ENCODE peak calls at places on chromosomes 16 and 17, in eight cellular contexts. H, P, I, F, W, B, X and Z are unnamed samples.

GRCh38 chr17:55783684-55784245 is 32.9 kb downstream of the PCTP start:
- DNase-seq in I (no peak), H (peak; percentile 83), P (peak; percentile 46), F (no peak), X (peak; percentile 48), B (peak; percentile 35), W (no peak), Z (peak; percentile 96)

GRCh38 chr17:59353936-59354755 is 22.7 kb downstream of the YPEL2 start:
- DNase-seq in I (no peak), H (no peak), W (no peak), P (no peak), B (no peak), F (no peak), X (no peak), Z (no peak)

GRCh38 chr17:82327289-82327688 is 6.3 kb downstream of the SECTM1 start:
- DNase-seq in I (no peak), X (no peak), W (no peak), F (no peak), P (no peak), B (no peak), H (no peak), Z (no peak)

GRCh38 chr17:49455226-49455968 is 39.7 kb upstream of the NGFR start:
- DNase-seq in F (no peak), W (no peak), I (no peak), H (no peak), P (no peak), B (no peak), X (no peak), Z (no peak)

GRCh38 chr17:37756060-37756459 is 11.2 kb upstream of the HNF1B start:
- DNase-seq in P (no peak), H (no peak), B (no peak), F (no peak), I (no peak), W (no peak), X (no peak), Z (no peak)

GRCh38 chr16:68790944-68791343 is 52.4 kb upstream of the TANGO6 start:
- DNase-seq in P (no peak), X (no peak), W (no peak), B (no peak), H (no peak), I (no peak), F (no peak), Z (no peak)

GRCh38 chr16:72862090-72862489 is 185.8 kb downstream of the ZFHX3 start:
- DNase-seq in B (no peak), I (no peak), H (no peak), P (no peak), X (no peak), F (no peak), W (no peak), Z (no peak)

GRCh38 chr16:25126820-25127232 is 15.3 kb downstream of the LCMT1 start:
- DNase-seq in H (no peak), F (no peak), X (no peak), B (peak; percentile 48), W (peak; percentile 91), I (no peak), P (peak; percentile 76), Z (no peak)

GRCh38 chr17:57589151-57590034 is 155.7 kb downstream of the CCDC182 start:
- DNase-seq in W (no peak), B (no peak), H (no peak), X (no peak), I (no peak), P (no peak), F (no peak), Z (no peak)

GRCh38 chr17:68707032-68707431 is 105.9 kb upstream of the FAM20A start:
- DNase-seq in P (no peak), F (no peak), W (peak; percentile 56), H (no peak), I (no peak), B (no peak), X (no peak), Z (no peak)

GRCh38 chr16:68000450-68000849 is 1.2 kb upstream of the DPEP2 start:
- DNase-seq in W (no peak), I (no peak), H (no peak), X (no peak), P (no peak), F (no peak), B (no peak), Z (no peak)

GRCh38 chr17:68600881-68601564 is at the start of gene FAM20A:
- DNase-seq in I (no peak), W (no peak), H (peak; percentile 62), P (peak; percentile 13), X (no peak), F (peak; percentile 96), B (peak; percentile 76), Z (peak; percentile 87)

GRCh38 chr16:22625948-22626347 is 115.3 kb downstream of the NPIPB5 start:
- DNase-seq in X (no peak), W (no peak), B (no peak), P (no peak), F (no peak), H (no peak), I (no peak), Z (no peak)

GRCh38 chr16:72149676-72150464 is 22.1 kb downstream of the PMFBP1 start:
- DNase-seq in X (no peak), B (no peak), H (no peak), W (no peak), F (no peak), P (no peak), I (no peak), Z (no peak)

GRCh38 chr16:70267516-70267915 is 15.8 kb upstream of the EXOSC6 start:
- DNase-seq in X (no peak), H (no peak), W (peak; percentile 55), B (no peak), P (peak; percentile 33), F (no peak), I (no peak), Z (no peak)
- TF ChIP-seq CTCF in X (peak; percentile 36), H (peak; percentile 50), W (peak; percentile 51), B (peak; percentile 42), P (peak; percentile 63), F (peak; percentile 55), I (peak; percentile 31), Z (no peak)

GRCh38 chr16:31033709-31034492 is 543 bp downstream of the STX4 start:
- DNase-seq in P (peak; percentile 94), W (peak; percentile 70), X (peak; percentile 91), B (peak; percentile 94), H (peak; percentile 94), I (peak; percentile 90), F (peak; percentile 96), Z (peak; percentile 92)
- TF ChIP-seq POLR2A in P (peak; percentile 62), W (peak; percentile 77), X (peak; percentile 64), B (peak; percentile 71), H (peak; percentile 38), I (peak; percentile 61), F (peak; percentile 87), Z (no peak)

GRCh38 chr16:74749291-74750055 is 25.1 kb downstream of the FA2H start:
- DNase-seq in B (no peak), P (no peak), H (no peak), F (no peak), I (no peak), W (no peak), X (no peak), Z (no peak)
- H3K4me3 ChIP-seq in B (no peak overlapping the region), P (no peak overlapping the region), H (no peak overlapping the region), F (no peak overlapping the region), I (no peak overlapping the region), W (no peak overlapping the region), X (no peak overlapping the region), Z (no peak overlapping the region)

GRCh38 chr17:17435323-17435722 is 41.5 kb upstream of the MED9 start:
- DNase-seq in I (no peak), H (no peak), B (no peak), X (no peak), P (no peak), W (peak; percentile 99), F (no peak), Z (no peak)
- TF ChIP-seq CTCF in I (no peak), H (no peak), B (no peak), X (no peak), P (no peak), W (peak; percentile 60), F (peak; percentile 7), Z (no peak)